ENCODE peak calls at places on chromosomes 4 and X, in four cellular contexts. P, Z, B and C are unnamed samples. For H3K9me3, the result is how much of the 10 kb centered on the place peaks cover.

GRCh38 chr4:128597515-128597914 is 212.0 kb upstream of the JADE1 start:
- DNase-seq in P (no peak), Z (no peak), B (no peak), C (no peak)

GRCh38 chr4:2364654-2365053 is 53.8 kb downstream of the ZFYVE28 start:
- DNase-seq in B (peak), Z (no peak), P (peak), C (peak)

GRCh38 chr4:129358571-129358970 is 262.6 kb downstream of the C4orf33 start:
- DNase-seq in B (no peak), P (peak), Z (no peak), C (no peak)

GRCh38 chrX:123860983-123861382 is 1.1 kb downstream of the XIAP start:
- DNase-seq in B (no peak), P (no peak), Z (no peak), C (no peak)

GRCh38 chrX:7091923-7092322 is 55.6 kb upstream of the STS start:
- DNase-seq in B (no peak), Z (no peak), P (no peak), C (no peak)

GRCh38 chr4:53654300-53654758 is 63.0 kb upstream of the LNX1 start:
- DNase-seq in Z (no peak), B (no peak), P (peak), C (no peak)

GRCh38 chrX:150411656-150412055 is 48.5 kb downstream of the MAMLD1 start:
- DNase-seq in B (no peak), Z (no peak), P (no peak), C (no peak)

GRCh38 chrX:147917700-147918694 is 6.3 kb downstream of the FMR1 start:
- DNase-seq in B (no peak), Z (no peak), P (peak), C (no peak)

GRCh38 chrX:27815209-27815608 is 7.4 kb downstream of the MAGEB10 start:
- DNase-seq in B (no peak), P (peak), Z (no peak), C (no peak)

GRCh38 chrX:154799554-154800348 is 5.5 kb downstream of the MPP1 start:
- DNase-seq in P (peak), Z (no peak), B (peak), C (no peak)

GRCh38 chr4:36310793-36311192 is 29.4 kb downstream of the DTHD1 start:
- DNase-seq in B (no peak), P (no peak), Z (no peak), C (no peak)

GRCh38 chr4:3791910-3792542 is 25.8 kb downstream of the ADRA2C start:
- DNase-seq in B (peak), P (peak), Z (no peak), C (no peak)

GRCh38 chr4:153792007-153792892 is 3.4 kb upstream of the SFRP2 start:
- DNase-seq in P (peak), Z (peak), B (peak), C (no peak)

GRCh38 chr4:81827568-81828202 is 356.0 kb upstream of the RASGEF1B start:
- DNase-seq in B (no peak), P (no peak), Z (no peak), C (no peak)

GRCh38 chr4:67332627-67333026 is 212.7 kb downstream of the CENPC start:
- DNase-seq in Z (no peak), P (no peak), B (no peak), C (no peak)

GRCh38 chr4:28296239-28296638 is 1435.6 kb downstream of the STIM2 start:
- DNase-seq in P (no peak), B (no peak), Z (no peak), C (no peak)

GRCh38 chr4:150436598-150437370 is 145.2 kb upstream of the MAB21L2 start:
- DNase-seq in B (no peak), P (no peak), Z (no peak), C (no peak)

GRCh38 chrX:97401154-97401553 is 517.4 kb downstream of the RPA4 start:
- DNase-seq in Z (no peak), P (no peak), B (no peak), C (no peak)

GRCh38 chr4:124202106-124202505 is 510.4 kb downstream of the ANKRD50 start:
- DNase-seq in Z (no peak), P (peak), B (peak), C (no peak)

DNA sequence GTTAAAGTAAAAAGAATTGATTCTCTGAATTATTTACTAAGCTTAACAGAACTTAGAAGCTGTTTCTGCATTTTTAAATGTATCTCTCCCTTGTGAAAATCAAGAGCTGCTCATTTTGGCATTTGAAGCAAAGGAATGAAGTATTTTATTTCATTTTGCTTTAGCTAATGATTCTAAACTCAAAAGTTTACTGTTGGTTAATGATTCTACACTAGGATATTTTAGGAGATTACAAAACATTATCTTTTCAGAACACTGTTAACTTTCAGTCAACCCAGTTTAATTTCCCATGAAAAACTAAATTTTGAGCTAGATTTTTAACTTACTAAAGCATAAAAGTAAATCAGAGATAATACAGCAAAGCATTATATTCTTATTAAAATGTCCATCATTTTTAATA is 355.2 kb upstream of the CXorf51B start:
- DNase-seq in P (no peak), Z (no peak), B (no peak), C (no peak)
- H3K9me3 ChIP-seq in P (under half), Z (under half), B (under half), C (under half)

GRCh38 chrX:84108589-84108988 is 79.4 kb downstream of the RPS6KA6 start:
- DNase-seq in P (no peak), Z (no peak), B (no peak), C (no peak)
- H3K9me3 ChIP-seq in P (under half), Z (under half), B (under half), C (under half)

DNA sequence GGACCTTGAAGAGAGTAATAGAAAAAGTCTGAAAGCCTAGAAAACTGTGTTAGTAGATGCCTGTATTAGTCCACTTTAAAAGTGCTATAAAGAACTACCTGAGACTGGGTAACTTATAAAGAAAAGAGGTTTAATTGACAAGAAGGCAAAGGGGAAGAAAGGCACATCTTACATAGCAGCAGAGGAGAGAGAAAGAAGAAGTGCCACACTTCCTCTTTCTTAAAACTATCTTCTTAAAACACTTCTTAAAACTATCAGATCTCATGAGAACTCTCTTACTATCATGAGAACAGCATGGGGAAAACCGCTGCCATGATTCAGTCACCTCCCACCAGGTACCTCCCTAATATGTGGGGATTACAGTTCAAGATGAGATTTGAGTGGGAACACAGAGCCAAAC is 18.8 kb upstream of the COL25A1 start:
- DNase-seq in Z (no peak), P (no peak), B (no peak), C (no peak)
- H3K9me3 ChIP-seq in Z (under half), P (under half), B (under half), C (under half)

GRCh38 chr4:73765296-73765695 is 24.9 kb downstream of the CXCL8 start:
- DNase-seq in B (no peak), Z (no peak), P (no peak), C (no peak)
- H3K9me3 ChIP-seq in B (under half), Z (under half), P (under half), C (under half)

DNA sequence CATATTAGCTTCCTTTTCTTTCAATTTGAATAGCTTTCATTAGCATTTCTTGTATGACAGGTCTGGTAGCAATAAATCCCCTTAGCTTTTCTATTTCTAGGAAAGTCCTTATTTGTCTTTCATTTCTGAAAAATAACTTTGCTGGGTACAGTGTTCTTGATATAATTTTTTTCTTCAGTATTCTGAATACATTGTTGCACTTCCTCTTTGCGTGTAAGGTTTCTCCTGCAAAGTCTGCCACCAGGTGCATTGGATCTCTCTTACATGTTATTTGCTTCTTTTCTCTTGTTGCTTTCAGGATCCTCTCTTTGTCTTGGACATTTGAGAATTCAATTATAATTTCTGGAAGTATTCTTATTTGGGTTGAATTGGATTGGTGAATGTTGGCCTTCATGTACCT is 663.7 kb downstream of the GRXCR1 start:
- DNase-seq in Z (no peak), B (no peak), P (no peak), C (no peak)
- H3K9me3 ChIP-seq in Z (under half), B (under half), P (under half), C (under half)

GRCh38 chrX:11364835-11365234 is 71.6 kb downstream of the AMELX start:
- DNase-seq in Z (no peak), P (no peak), B (no peak), C (no peak)
- H3K9me3 ChIP-seq in Z (under half), P (under half), B (under half), C (under half)